ENCODE peak calls at places on chromosome 11, in seven cellular contexts. X is adipocyte; L is HT1080; D is stimulated activated CD8-positive, alpha-beta memory T cell treated with anti-CD3 and anti-CD28 coated beads, Interleukin-7, amount 100 ng/mL, for 1 hour; W is CD4-positive, alpha-beta T cell; O is pancreas; T is mesendoderm. V is an unnamed sample.

GRCh38 chr11:62264004-62264403 is 6.0 kb upstream of the SCGB2A2 start:
- DNase-seq in O (no peak), T (no peak), L (peak; percentile 82), X (no peak), W (no peak), D (no peak), V (no peak)

GRCh38 chr11:114031599-114032320 is 27.8 kb upstream of the ZBTB16 start:
- DNase-seq in W (no peak), X (no peak), O (no peak), L (no peak), D (no peak), T (no peak), V (no peak)

GRCh38 chr11:47179655-47179991 is 2.9 kb upstream of the ARFGAP2 start:
- DNase-seq in O (no peak), X (peak; percentile 54), D (no peak), T (peak; percentile 88), W (no peak), L (peak; percentile 42), V (no peak)

GRCh38 chr11:13207665-13208594 is 69.7 kb upstream of the BMAL1 start:
- DNase-seq in X (peak; percentile 92), D (no peak), O (no peak), T (peak; percentile 85), W (peak; percentile 8), L (peak; percentile 68), V (peak; percentile 29)

GRCh38 chr11:79198898-79199250 is 242.0 kb downstream of the TENM4 start:
- DNase-seq in T (no peak), D (no peak), W (no peak), X (no peak), L (peak; percentile 57), O (no peak), V (no peak)

GRCh38 chr11:117037952-117038350 is 60.3 kb downstream of the SIK3 start:
- DNase-seq in T (no peak), L (no peak), X (no peak), O (no peak), W (no peak), D (no peak), V (no peak)

GRCh38 chr11:25535462-25535861 is 796.5 kb upstream of the ANO3 start:
- DNase-seq in L (no peak), W (no peak), T (no peak), X (peak; percentile 74), O (no peak), D (no peak), V (no peak)

GRCh38 chr11:69040051-69040450 is 8.7 kb upstream of the TPCN2 start:
- DNase-seq in T (no peak), W (no peak), D (no peak), O (no peak), X (no peak), L (no peak), V (no peak)

GRCh38 chr11:56340289-56340688 is 5.5 kb upstream of the OR8K1 start:
- DNase-seq in O (no peak), L (no peak), D (no peak), T (no peak), X (no peak), W (no peak), V (no peak)

GRCh38 chr11:123255909-123256308 is 60.9 kb upstream of the CLMP start:
- DNase-seq in X (no peak), L (no peak), O (no peak), W (no peak), D (no peak), T (peak; percentile 63), V (no peak)

GRCh38 chr11:130600616-130601015 is 152.2 kb downstream of the ADAMTS15 start:
- DNase-seq in T (peak; percentile 59), W (no peak), X (no peak), L (no peak), D (no peak), O (no peak), V (no peak)

GRCh38 chr11:32173435-32173834 is 82.6 kb downstream of the RCN1 start:
- DNase-seq in X (peak; percentile 75), W (no peak), D (no peak), T (peak; percentile 71), O (no peak), L (peak; percentile 56), V (peak; percentile 13)

GRCh38 chr11:128365044-128365443 is 222.3 kb downstream of the ETS1 start:
- DNase-seq in O (no peak), T (peak; percentile 39), D (no peak), L (peak; percentile 32), X (peak; percentile 83), W (no peak), V (no peak)

GRCh38 chr11:36729765-36730164 is 131.7 kb upstream of the RAG2 start:
- DNase-seq in O (no peak), T (no peak), X (no peak), D (no peak), W (no peak), L (no peak), V (no peak)

GRCh38 chr11:285021-285893 is 3.7 kb upstream of the PGGHG start:
- DNase-seq in L (no peak), O (peak; percentile 73), W (no peak), T (no peak), X (no peak), D (no peak), V (no peak)

GRCh38 chr11:44987506-44987905 is 36.8 kb upstream of the TP53I11 start:
- DNase-seq in X (no peak), O (no peak), L (no peak), T (no peak), W (no peak), D (no peak), V (no peak)

V was measured in HL-60.